ENCODE peak calls at places on chromosomes 12 and 14, in six cellular contexts. T, M, B, G, J and R are unnamed samples.

GRCh38 chr12:97801471-97802045 is 339.0 kb downstream of the RMST start:
- DNase-seq in G (no peak), T (no peak), M (no peak), B (no peak), J (no peak), R (no peak)

GRCh38 chr12:108560321-108560721 is 652 bp downstream of the SART3 start:
- DNase-seq in M (no peak), J (no peak), G (peak; percentile 58), B (no peak), T (no peak), R (no peak)

GRCh38 chr14:68981539-68981976 is 2.5 kb upstream of the ACTN1 start:
- DNase-seq in B (no peak), J (no peak), G (no peak), M (no peak), T (no peak), R (no peak)

GRCh38 chr14:63603749-63604277 is 37.9 kb downstream of the WDR89 start:
- DNase-seq in M (no peak), J (no peak), T (no peak), G (no peak), B (peak; percentile 78), R (no peak)

GRCh38 chr12:93449277-93449676 is 7.5 kb upstream of the UBE2N start:
- DNase-seq in T (no peak), B (no peak), M (peak; percentile 41), J (no peak), G (no peak), R (no peak)

GRCh38 chr14:22319526-22320352 is 269.3 kb downstream of the DAD1 start:
- DNase-seq in J (no peak), B (peak; percentile 43), M (peak; percentile 48), T (no peak), G (peak; percentile 39), R (peak; percentile 25)

GRCh38 chr12:32032205-32032810 is 73.1 kb downstream of the RESF1 start:
- DNase-seq in M (no peak), G (no peak), J (no peak), T (no peak), B (no peak), R (no peak)

GRCh38 chr12:71009414-71010142 is 89.0 kb upstream of the PTPRR start:
- DNase-seq in B (no peak), T (no peak), J (no peak), G (no peak), M (no peak), R (no peak)

GRCh38 chr12:99099786-99100185 is 454.7 kb downstream of the APAF1 start:
- DNase-seq in G (no peak), J (no peak), M (no peak), T (no peak), B (no peak), R (no peak)

GRCh38 chr12:14768823-14769405 is 34.4 kb downstream of the WBP11 start:
- DNase-seq in M (no peak), G (peak; percentile 29), J (peak; percentile 9), B (no peak), T (no peak), R (no peak)

GRCh38 chr12:92601680-92602079 is 101.1 kb upstream of the PLEKHG7 start:
- DNase-seq in B (no peak), G (no peak), J (no peak), T (no peak), M (no peak), R (no peak)

GRCh38 chr12:69129014-69129413 is 110.4 kb upstream of the CPSF6 start:
- DNase-seq in M (no peak), T (no peak), B (no peak), G (no peak), J (no peak), R (no peak)

GRCh38 chr12:52070243-52070925 is 606 bp downstream of the ATG101 start:
- DNase-seq in J (no peak), M (no peak), G (no peak), B (no peak), T (no peak), R (no peak)

GRCh38 chr12:10501031-10501430 is 4.7 kb upstream of the EIF2S3B start:
- DNase-seq in J (no peak), B (no peak), T (no peak), M (no peak), G (peak; percentile 9), R (no peak)

GRCh38 chr12:12999276-12999958 is 648 bp downstream of the HEBP1 start:
- DNase-seq in T (no peak), B (no peak), M (no peak), J (no peak), G (peak; percentile 6), R (no peak)

GRCh38 chr14:23929822-23930294 is 23.7 kb upstream of the DHRS4 start:
- DNase-seq in G (peak; percentile 39), M (peak; percentile 84), J (peak; percentile 72), T (peak; percentile 49), B (peak; percentile 46), R (peak; percentile 79)

GRCh38 chr12:50022903-50023302 is 2.4 kb downstream of the RACGAP1 start:
- DNase-seq in J (no peak), T (no peak), G (no peak), M (no peak), B (no peak), R (no peak)

GRCh38 chr12:124046206-124046740 is 73.3 kb downstream of the ZNF664 start:
- DNase-seq in T (no peak), B (no peak), J (no peak), M (no peak), G (peak; percentile 88), R (no peak)

GRCh38 chr12:8667280-8667679 is 4.7 kb upstream of the MFAP5 start:
- DNase-seq in J (no peak), M (no peak), B (no peak), T (no peak), G (no peak), R (peak; percentile 34)

GRCh38 chr14:77865455-77865854 is 65.5 kb downstream of the ADCK1 start:
- DNase-seq in G (no peak), T (no peak), J (no peak), M (no peak), B (no peak), R (no peak)

GRCh38 chr12:79407671-79408622 is 282.8 kb downstream of the PAWR start:
- DNase-seq in T (no peak), M (peak; percentile 14), G (peak; percentile 81), B (peak; percentile 20), J (no peak), R (peak; percentile 4)

GRCh38 chr14:62168564-62169155 is 406.4 kb downstream of the SNAPC1 start:
- DNase-seq in B (no peak), J (no peak), G (no peak), M (no peak), T (no peak), R (no peak)

GRCh38 chr14:96177766-96178377 is 26.8 kb upstream of the BDKRB2 start:
- DNase-seq in J (no peak), T (no peak), B (no peak), M (peak; percentile 60), G (peak; percentile 50), R (no peak)

GRCh38 chr14:100308112-100308792 is 2.0 kb upstream of the SLC25A29 start:
- DNase-seq in B (peak; percentile 31), T (no peak), M (no peak), J (no peak), G (no peak), R (no peak)

GRCh38 chr12:5650804-5651461 is 219.0 kb downstream of the NTF3 start:
- DNase-seq in J (no peak), T (no peak), G (no peak), M (no peak), B (no peak), R (no peak)

GRCh38 chr14:23605931-23606585 is 27.5 kb upstream of the JPH4 start:
- DNase-seq in G (peak; percentile 5), B (no peak), T (no peak), J (no peak), M (peak; percentile 77), R (no peak)

GRCh38 chr12:121285856-121286255 is 10.7 kb downstream of the CAMKK2 start:
- DNase-seq in B (no peak), J (no peak), M (no peak), G (no peak), T (no peak), R (no peak)

GRCh38 chr12:124125472-124125871 is 152.5 kb downstream of the ZNF664 start:
- DNase-seq in B (no peak), T (no peak), J (no peak), M (peak; percentile 75), G (peak; percentile 76), R (no peak)

GRCh38 chr12:102913453-102914226 is 3.4 kb downstream of the PAH start:
- DNase-seq in J (no peak), T (no peak), M (no peak), B (no peak), G (no peak), R (no peak)

GRCh38 chr12:117025481-117026151 is 73.6 kb downstream of the TESC start:
- DNase-seq in M (peak; percentile 77), T (peak; percentile 61), G (peak; percentile 44), B (peak; percentile 30), J (no peak), R (peak; percentile 75)

GRCh38 chr14:50407089-50407813 is 10.6 kb upstream of the CDKL1 start:
- DNase-seq in J (no peak), G (no peak), M (no peak), B (no peak), T (no peak), R (no peak)

GRCh38 chr12:67952787-67953186 is 36.5 kb upstream of the IFNG-AS1 start:
- DNase-seq in J (no peak), G (no peak), B (no peak), T (no peak), M (no peak), R (no peak)

GRCh38 chr12:106774808-106775524 is 484 bp downstream of the RIC8B start:
- DNase-seq in M (peak; percentile 49), J (no peak), T (no peak), B (no peak), G (no peak), R (peak; percentile 37)

GRCh38 chr14:95309261-95310051 is 10.3 kb downstream of the CLMN start:
- DNase-seq in J (no peak), B (no peak), G (no peak), M (no peak), T (no peak), R (no peak)

GRCh38 chr14:78595797-78596196 is 425.6 kb downstream of the NRXN3 start:
- DNase-seq in B (peak; percentile 78), M (no peak), J (no peak), T (no peak), G (no peak), R (no peak)

GRCh38 chr12:6947615-6948014 is 3.5 kb upstream of the PTPN6 start:
- DNase-seq in T (no peak), J (no peak), G (no peak), M (no peak), B (no peak), R (no peak)

GRCh38 chr12:11749943-11750690 is 100.6 kb downstream of the ETV6 start:
- DNase-seq in B (no peak), M (peak; percentile 53), J (no peak), G (no peak), T (no peak), R (peak; percentile 56)

GRCh38 chr12:131033486-131033885 is 79.8 kb downstream of the ADGRD1 start:
- DNase-seq in J (no peak), B (no peak), T (no peak), M (no peak), G (no peak), R (no peak)